ENCODE peak calls at places on chromosomes 12 and 14, in five cellular contexts. One of them, this sample, is unnamed.

GRCh38 chr14:24068711-24069410 is 2.5 kb upstream of the CPNE6 start:
- DNase-seq in T-helper 1 cell: no peak
- DNase-seq in activated CD8-positive, alpha-beta memory T cell treated with anti-CD3 and anti-CD28 coated beads for 24 hours: no peak
- DNase-seq in effector memory CD8-positive, alpha-beta T cell: no peak
- DNase-seq in Caco-2: no peak
- DNase-seq in this sample: no peak

GRCh38 chr14:77102154-77102553 is 4.1 kb downstream of the CIPC start:
- DNase-seq in effector memory CD8-positive, alpha-beta T cell: no peak
- DNase-seq in activated CD8-positive, alpha-beta memory T cell treated with anti-CD3 and anti-CD28 coated beads for 24 hours: no peak
- DNase-seq in T-helper 1 cell: no peak
- DNase-seq in Caco-2: no peak
- DNase-seq in this sample: no peak

GRCh38 chr12:66620703-66621102 is 58.2 kb downstream of the GRIP1 start:
- DNase-seq in Caco-2: no peak
- DNase-seq in activated CD8-positive, alpha-beta memory T cell treated with anti-CD3 and anti-CD28 coated beads for 24 hours: no peak
- DNase-seq in T-helper 1 cell: no peak
- DNase-seq in effector memory CD8-positive, alpha-beta T cell: no peak
- DNase-seq in this sample: no peak

GRCh38 chr14:32075636-32076277 is 1.3 kb upstream of the ARHGAP5 start:
- DNase-seq in activated CD8-positive, alpha-beta memory T cell treated with anti-CD3 and anti-CD28 coated beads for 24 hours: no peak
- DNase-seq in Caco-2: peak
- DNase-seq in T-helper 1 cell: no peak
- DNase-seq in effector memory CD8-positive, alpha-beta T cell: no peak
- DNase-seq in this sample: peak

GRCh38 chr12:29899212-29899931 is 115.6 kb upstream of the TMTC1 start:
- DNase-seq in Caco-2: no peak
- DNase-seq in activated CD8-positive, alpha-beta memory T cell treated with anti-CD3 and anti-CD28 coated beads for 24 hours: no peak
- DNase-seq in effector memory CD8-positive, alpha-beta T cell: no peak
- DNase-seq in T-helper 1 cell: no peak
- DNase-seq in this sample: no peak

GRCh38 chr12:108800591-108800990 is 56.8 kb downstream of the SSH1 start:
- DNase-seq in activated CD8-positive, alpha-beta memory T cell treated with anti-CD3 and anti-CD28 coated beads for 24 hours: no peak
- DNase-seq in T-helper 1 cell: no peak
- DNase-seq in effector memory CD8-positive, alpha-beta T cell: no peak
- DNase-seq in Caco-2: no peak
- DNase-seq in this sample: no peak

GRCh38 chr14:24310666-24311604 is at the start of gene LTB4R:
- DNase-seq in activated CD8-positive, alpha-beta memory T cell treated with anti-CD3 and anti-CD28 coated beads for 24 hours: peak
- DNase-seq in Caco-2: no peak
- DNase-seq in T-helper 1 cell: peak
- DNase-seq in effector memory CD8-positive, alpha-beta T cell: peak
- DNase-seq in this sample: no peak

GRCh38 chr12:56377310-56377988 is 14.8 kb upstream of the APOF start:
- DNase-seq in activated CD8-positive, alpha-beta memory T cell treated with anti-CD3 and anti-CD28 coated beads for 24 hours: no peak
- DNase-seq in Caco-2: no peak
- DNase-seq in T-helper 1 cell: no peak
- DNase-seq in effector memory CD8-positive, alpha-beta T cell: no peak
- DNase-seq in this sample: no peak

GRCh38 chr14:67582061-67582460 is 18.0 kb downstream of the PIGH start:
- DNase-seq in Caco-2: no peak
- DNase-seq in T-helper 1 cell: no peak
- DNase-seq in activated CD8-positive, alpha-beta memory T cell treated with anti-CD3 and anti-CD28 coated beads for 24 hours: no peak
- DNase-seq in effector memory CD8-positive, alpha-beta T cell: no peak
- DNase-seq in this sample: no peak

GRCh38 chr12:62919827-62920226 is 15.1 kb downstream of the PPM1H start:
- DNase-seq in Caco-2: no peak
- DNase-seq in T-helper 1 cell: no peak
- DNase-seq in effector memory CD8-positive, alpha-beta T cell: no peak
- DNase-seq in activated CD8-positive, alpha-beta memory T cell treated with anti-CD3 and anti-CD28 coated beads for 24 hours: no peak
- DNase-seq in this sample: no peak

GRCh38 chr12:101414533-101415119 is 7.1 kb upstream of the ARL1 start:
- DNase-seq in Caco-2: no peak
- DNase-seq in T-helper 1 cell: no peak
- DNase-seq in activated CD8-positive, alpha-beta memory T cell treated with anti-CD3 and anti-CD28 coated beads for 24 hours: no peak
- DNase-seq in effector memory CD8-positive, alpha-beta T cell: no peak
- DNase-seq in this sample: peak

GRCh38 chr12:19382111-19382526 is 57.2 kb upstream of the AEBP2 start:
- DNase-seq in Caco-2: peak
- DNase-seq in effector memory CD8-positive, alpha-beta T cell: no peak
- DNase-seq in T-helper 1 cell: no peak
- DNase-seq in activated CD8-positive, alpha-beta memory T cell treated with anti-CD3 and anti-CD28 coated beads for 24 hours: peak
- DNase-seq in this sample: no peak

GRCh38 chr14:65879218-65880009 is 466.9 kb downstream of the FUT8 start:
- DNase-seq in effector memory CD8-positive, alpha-beta T cell: no peak
- DNase-seq in Caco-2: no peak
- DNase-seq in T-helper 1 cell: no peak
- DNase-seq in activated CD8-positive, alpha-beta memory T cell treated with anti-CD3 and anti-CD28 coated beads for 24 hours: no peak
- DNase-seq in this sample: no peak

GRCh38 chr14:97705976-97706375 is 908.8 kb downstream of the VRK1 start:
- DNase-seq in T-helper 1 cell: no peak
- DNase-seq in activated CD8-positive, alpha-beta memory T cell treated with anti-CD3 and anti-CD28 coated beads for 24 hours: no peak
- DNase-seq in effector memory CD8-positive, alpha-beta T cell: peak
- DNase-seq in Caco-2: no peak
- DNase-seq in this sample: no peak

GRCh38 chr14:106268013-106268727 is 741.8 kb downstream of the TMEM121 start:
- DNase-seq in Caco-2: no peak
- DNase-seq in T-helper 1 cell: peak
- DNase-seq in effector memory CD8-positive, alpha-beta T cell: peak
- DNase-seq in activated CD8-positive, alpha-beta memory T cell treated with anti-CD3 and anti-CD28 coated beads for 24 hours: peak
- DNase-seq in this sample: peak

GRCh38 chr14:76937181-76938091 is 91.1 kb downstream of the IRF2BPL start:
- DNase-seq in activated CD8-positive, alpha-beta memory T cell treated with anti-CD3 and anti-CD28 coated beads for 24 hours: no peak
- DNase-seq in T-helper 1 cell: no peak
- DNase-seq in Caco-2: no peak
- DNase-seq in effector memory CD8-positive, alpha-beta T cell: no peak
- DNase-seq in this sample: no peak

GRCh38 chr12:21989819-21990412 is 48.7 kb upstream of the ABCC9 start:
- DNase-seq in T-helper 1 cell: no peak
- DNase-seq in Caco-2: no peak
- DNase-seq in activated CD8-positive, alpha-beta memory T cell treated with anti-CD3 and anti-CD28 coated beads for 24 hours: no peak
- DNase-seq in effector memory CD8-positive, alpha-beta T cell: no peak
- DNase-seq in this sample: peak